ENCODE peak calls at places on chromosomes 5 and 9, in four cellular contexts. Q, S, A and H are unnamed samples.

GRCh38 chr9:72978724-72979123 is 25.9 kb upstream of the ALDH1A1 start:
- DNase-seq in S (peak), Q (no peak), A (no peak), H (no peak)

GRCh38 chr5:107424461-107424860 is 246.3 kb downstream of the EFNA5 start:
- DNase-seq in S (peak), Q (no peak), A (no peak), H (no peak)

GRCh38 chr5:131229623-131230022 is 34.2 kb upstream of the CDC42SE2 start:
- DNase-seq in Q (no peak), A (no peak), S (no peak), H (no peak)

GRCh38 chr5:34474573-34475021 is 181.5 kb upstream of the RAI14 start:
- DNase-seq in A (no peak), Q (peak), S (peak), H (no peak)

GRCh38 chr9:87622936-87623335 is 103.0 kb upstream of the CTSL start:
- DNase-seq in S (no peak), A (no peak), Q (no peak), H (no peak)

GRCh38 chr9:6551126-6551525 is 94.4 kb downstream of the GLDC start:
- DNase-seq in S (no peak), A (no peak), Q (no peak), H (no peak)

GRCh38 chr5:176670449-176670848 is 23.2 kb downstream of the TSPAN17 start:
- DNase-seq in A (no peak), Q (no peak), S (no peak), H (no peak)

GRCh38 chr5:5523066-5523505 is 100.6 kb downstream of the ICE1 start:
- DNase-seq in S (peak), A (no peak), Q (no peak), H (peak)

GRCh38 chr5:98784411-98784810 is 10.9 kb downstream of the RGMB start:
- DNase-seq in A (no peak), S (no peak), Q (no peak), H (no peak)

GRCh38 chr5:98789029-98789428 is 15.6 kb downstream of the RGMB start:
- DNase-seq in Q (no peak), A (no peak), S (no peak), H (no peak)

GRCh38 chr5:98785244-98785643 is 11.8 kb downstream of the RGMB start:
- DNase-seq in A (no peak), S (no peak), Q (no peak), H (no peak)

GRCh38 chr5:98786178-98786853 is 12.9 kb downstream of the RGMB start:
- DNase-seq in S (peak), A (no peak), Q (no peak), H (no peak)

GRCh38 chr5:98787131-98787719 is 13.8 kb downstream of the RGMB start:
- DNase-seq in Q (no peak), A (no peak), S (no peak), H (no peak)
- H3K4me3 ChIP-seq in Q (no peak), A (no peak), S (no peak), H (no peak)

GRCh38 chr9:130780415-130780814 is 54.6 kb upstream of the ABL1 start:
- DNase-seq in A (no peak), S (no peak), Q (no peak), H (no peak)
- H3K4me3 ChIP-seq in A (no peak), S (peak), Q (peak), H (no peak)

GRCh38 chr9:137237759-137238726 is 3.0 kb upstream of the TUBB4B start:
- DNase-seq in Q (no peak), A (no peak), S (no peak), H (peak)
- H3K4me3 ChIP-seq in Q (no peak), A (no peak), S (no peak), H (no peak)

DNA sequence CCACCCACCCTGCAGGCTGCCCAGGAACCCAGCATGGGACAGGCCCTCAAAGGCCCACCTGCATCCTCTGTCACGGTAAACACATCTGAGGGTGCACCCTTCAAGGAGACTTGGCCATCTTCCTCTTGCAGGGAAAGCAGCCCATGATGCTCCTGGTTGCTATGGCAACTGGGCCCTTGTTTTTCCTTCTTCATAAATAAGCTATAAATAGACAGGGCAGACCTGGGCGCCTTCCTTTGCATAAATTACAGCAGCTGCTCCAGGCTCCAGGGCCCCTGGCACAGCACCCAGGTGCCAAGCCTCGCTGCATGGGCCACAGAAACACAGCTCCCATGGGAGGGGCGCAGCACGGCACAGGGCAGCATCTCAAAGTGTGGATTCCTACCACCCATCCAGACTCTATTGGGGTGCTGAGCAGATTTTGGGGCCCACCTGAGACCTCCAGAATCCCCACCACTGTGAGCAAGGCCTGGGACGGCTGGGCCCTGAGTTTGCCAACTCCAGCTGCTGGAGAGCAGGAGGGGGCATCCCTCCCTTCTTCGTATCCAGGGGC is 5.8 kb upstream of the PSMB7 start:
- DNase-seq in Q (no peak), S (no peak), A (no peak), H (no peak)
- H3K4me3 ChIP-seq in Q (no peak), S (no peak), A (no peak), H (no peak)